ENCODE peak calls at places on chromosomes 1 and 21, in four cellular contexts. B is heart right ventricle, V is testis, D is stomach. R is an unnamed sample.
A peak's percentile ranks its signal among the peaks of the same experiment; 100 is the strongest.

GRCh38 chr21:28793043-28793442 is 199.6 kb downstream of the LTN1 start:
- DNase-seq in V (no peak), D (no peak), B (no peak), R (no peak)

GRCh38 chr1:11862890-11863289 is 4.1 kb upstream of the NPPB start:
- DNase-seq in D (no peak), V (no peak), B (no peak), R (no peak)

GRCh38 chr1:56360021-56360420 is 219.3 kb downstream of the PLPP3 start:
- DNase-seq in D (no peak), B (no peak), V (no peak), R (no peak)

GRCh38 chr1:203239906-203240305 is 10.4 kb upstream of the CHIT1 start:
- DNase-seq in D (no peak), V (no peak), B (no peak), R (no peak)

GRCh38 chr1:48776400-48777218 is at the start of gene BEND5:
- DNase-seq in D (peak; percentile 48), B (peak; percentile 53), V (peak; percentile 70), R (peak; percentile 64)

GRCh38 chr1:8908388-8909151 is 30.1 kb upstream of the ENO1 start:
- DNase-seq in B (no peak), D (no peak), V (no peak), R (no peak)

GRCh38 chr1:235758931-235759330 is 107.8 kb downstream of the LYST start:
- DNase-seq in B (no peak), D (no peak), V (no peak), R (no peak)

GRCh38 chr1:244730153-244730933 is 77.4 kb downstream of the DESI2 start:
- DNase-seq in B (peak; percentile 42), V (peak; percentile 53), D (peak; percentile 64), R (peak; percentile 32)

GRCh38 chr1:218850367-218850766 is 323.3 kb upstream of the LYPLAL1 start:
- DNase-seq in B (no peak), D (no peak), V (no peak), R (no peak)

GRCh38 chr1:145936247-145936646 is 9.0 kb upstream of the RBM8A start:
- DNase-seq in B (no peak), V (no peak), D (no peak), R (no peak)

GRCh38 chr1:228270032-228270431 is 62.2 kb downstream of the OBSCN start:
- DNase-seq in V (no peak), D (peak; percentile 15), B (no peak), R (no peak)

GRCh38 chr21:31386006-31386405 is 41.9 kb upstream of the TIAM1 start:
- DNase-seq in V (no peak), B (no peak), D (no peak), R (no peak)

GRCh38 chr21:26964379-26964778 is 2.5 kb downstream of the ADAMTS5 start:
- DNase-seq in D (peak; percentile 28), B (peak; percentile 62), V (peak; percentile 66), R (no peak)

GRCh38 chr21:42527489-42528158 is 14.0 kb downstream of the SLC37A1 start:
- DNase-seq in V (no peak), B (no peak), D (no peak), R (no peak)

GRCh38 chr1:234661249-234661928 is 51.4 kb upstream of the IRF2BP2 start:
- DNase-seq in D (peak; percentile 48), B (no peak), V (no peak), R (no peak)

GRCh38 chr1:1759456-1760344 is 18.6 kb downstream of the NADK start:
- DNase-seq in V (no peak), B (no peak), D (peak; percentile 69), R (no peak)

GRCh38 chr1:58839147-58839795 is 55.4 kb upstream of the JUN start:
- DNase-seq in B (no peak), V (no peak), D (no peak), R (no peak)

GRCh38 chr1:9101510-9102146 is 27.3 kb downstream of the GPR157 start:
- DNase-seq in B (no peak), V (peak; percentile 77), D (no peak), R (no peak)

GRCh38 chr21:44510508-44511218 is 29.3 kb downstream of the KRTAP10-1 start:
- DNase-seq in D (peak; percentile 77), B (peak; percentile 60), V (peak; percentile 72), R (peak; percentile 87)

GRCh38 chr1:97190326-97190725 is 468.7 kb downstream of the PTBP2 start:
- DNase-seq in B (no peak), V (no peak), D (no peak), R (no peak)

GRCh38 chr1:161502181-161502580 is 3.1 kb upstream of the FCGR2A start:
- DNase-seq in V (no peak), D (no peak), B (no peak), R (no peak)

GRCh38 chr1:16082283-16083038 is 9.0 kb upstream of the FAM131C start:
- DNase-seq in B (peak; percentile 78), V (peak; percentile 78), D (peak; percentile 83), R (no peak)

GRCh38 chr1:102838016-102838415 is 270.3 kb downstream of the COL11A1 start:
- DNase-seq in V (no peak), D (no peak), B (no peak), R (no peak)

GRCh38 chr1:168112673-168113305 is 23.9 kb downstream of the GPR161 start:
- DNase-seq in B (peak; percentile 26), D (no peak), V (no peak), R (no peak)

GRCh38 chr1:161172349-161172748 is 5.0 kb downstream of the B4GALT3 start:
- DNase-seq in D (peak; percentile 65), B (no peak), V (no peak), R (no peak)

GRCh38 chr1:37958690-37959089 is 11.8 kb upstream of the INPP5B start:
- DNase-seq in B (no peak), D (no peak), V (no peak), R (no peak)

GRCh38 chr21:15826147-15826780 is 96.5 kb downstream of the USP25 start:
- DNase-seq in D (no peak), V (peak; percentile 21), B (no peak), R (no peak)

GRCh38 chr1:58392083-58392482 is 154.4 kb downstream of the OMA1 start:
- DNase-seq in D (no peak), B (no peak), V (no peak), R (no peak)

GRCh38 chr21:20877976-20878375 is 120.2 kb upstream of the NCAM2 start:
- DNase-seq in V (no peak), B (no peak), D (no peak), R (no peak)

DNA sequence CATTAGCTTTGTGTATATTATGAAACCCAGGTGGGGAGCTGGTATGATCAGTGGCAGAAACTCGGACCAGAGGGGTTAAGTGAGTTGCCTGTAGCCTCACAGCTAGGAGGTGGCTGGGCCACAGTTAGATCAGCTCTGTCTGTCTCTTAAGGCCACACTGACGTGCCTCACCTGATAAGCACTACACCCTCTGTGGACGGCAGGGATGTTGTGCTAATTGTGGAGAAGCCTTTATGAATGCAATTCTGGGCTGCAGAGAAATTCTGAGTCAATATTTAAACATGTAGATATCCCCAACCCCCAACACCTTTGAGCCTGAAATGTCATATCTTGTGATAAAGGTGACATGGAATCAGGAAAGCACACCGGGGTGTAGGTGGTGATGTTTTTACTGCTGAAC is 88.4 kb downstream of the KCNJ6 start:
- DNase-seq in D (no peak), B (no peak), V (no peak), R (no peak)
- H3K27me3 ChIP-seq in D (no peaks in the 10 kb centered on the region), B (peaks cover 4% of the 10 kb centered on the region), V (no peaks in the 10 kb centered on the region), R (no peaks in the 10 kb centered on the region)

GRCh38 chr21:40472026-40472425 is 374.9 kb downstream of the DSCAM start:
- DNase-seq in B (no peak), V (no peak), D (no peak), R (no peak)
- H3K4me3 ChIP-seq in B (no peak overlapping the region), V (no peak overlapping the region), D (no peak overlapping the region), R (no peak overlapping the region)

GRCh38 chr1:111618953-111619634 is 495 bp upstream of the RAP1A start:
- DNase-seq in D (no peak), V (no peak), B (no peak), R (peak; percentile 26)

GRCh38 chr1:111618081-111618480 is 1.5 kb upstream of the RAP1A start:
- DNase-seq in B (no peak), D (no peak), V (no peak), R (no peak)

GRCh38 chr1:111619635-111620411 is at the start of gene RAP1A:
- DNase-seq in B (peak; percentile 98), D (peak; percentile 97), V (peak; percentile 98), R (peak; percentile 95)

GRCh38 chr1:111612006-111612405 is 7.6 kb upstream of the RAP1A start:
- DNase-seq in B (no peak), D (no peak), V (peak; percentile 63), R (no peak)

DNA sequence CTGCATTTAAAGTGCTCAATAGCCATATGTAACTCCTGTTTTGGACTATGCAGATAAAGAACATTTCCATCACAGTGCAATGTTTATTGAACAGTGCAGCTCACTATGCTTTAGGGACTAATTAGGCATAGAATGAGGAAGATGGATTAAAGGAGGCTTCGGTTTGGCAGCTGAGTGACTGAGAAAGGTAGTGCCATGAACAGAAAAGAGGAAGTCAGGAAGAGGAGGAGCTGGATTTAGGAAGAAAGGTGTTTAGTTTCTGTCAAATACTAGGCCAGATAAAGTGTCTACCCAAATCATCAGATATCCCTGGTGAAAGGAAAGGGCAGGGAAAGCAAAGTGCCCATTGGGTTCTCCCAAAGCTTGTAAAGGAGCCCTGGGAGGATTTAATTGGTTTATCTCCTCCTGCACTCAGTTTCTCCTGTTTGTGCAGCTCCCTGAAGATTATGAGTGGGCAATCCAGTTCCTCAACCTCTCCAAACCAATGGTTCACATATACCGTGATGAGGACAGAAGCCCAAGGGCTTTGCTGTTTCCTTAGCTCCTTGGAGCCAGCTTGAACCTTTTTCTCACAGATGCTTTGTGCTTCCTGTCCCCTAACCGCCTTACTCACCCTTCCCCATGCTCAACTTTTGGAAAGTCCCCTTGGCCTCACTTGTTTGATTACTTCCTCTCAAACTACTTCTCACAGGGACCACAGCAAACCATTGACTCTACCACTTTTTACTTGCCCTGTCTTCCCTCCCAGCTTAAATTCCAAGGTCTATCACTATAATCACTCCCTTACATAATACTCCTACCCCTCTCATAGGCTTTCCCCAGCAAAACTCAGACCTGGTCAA is 3.5 kb upstream of the RAP1A start:
- DNase-seq in V (no peak), B (no peak), D (no peak), R (no peak)
- H3K36me3 ChIP-seq in V (no peaks in the 10 kb centered on the region), B (no peaks in the 10 kb centered on the region), D (no peaks in the 10 kb centered on the region), R (no peaks in the 10 kb centered on the region)

GRCh38 chr1:31617917-31618746 is 643 bp downstream of the HCRTR1 start:
- DNase-seq in V (peak; percentile 56), B (peak; percentile 44), D (peak; percentile 52), R (peak; percentile 80)

GRCh38 chr1:31615414-31615813 is 2.1 kb upstream of the HCRTR1 start:
- DNase-seq in D (no peak), B (no peak), V (no peak), R (no peak)

GRCh38 chr1:31614538-31615005 is 2.9 kb upstream of the HCRTR1 start:
- DNase-seq in D (no peak), V (no peak), B (no peak), R (no peak)

GRCh38 chr1:31617218-31617916 is at the start of gene HCRTR1:
- DNase-seq in B (no peak), D (no peak), V (no peak), R (peak; percentile 69)

GRCh38 chr1:31615939-31616338 is 1.6 kb upstream of the HCRTR1 start:
- DNase-seq in B (no peak), V (no peak), D (no peak), R (no peak)
- H3K27me3 ChIP-seq in B (peaks cover 31% of the 10 kb centered on the region), V (no peaks in the 10 kb centered on the region), D (peaks cover 27% of the 10 kb centered on the region), R (no peaks in the 10 kb centered on the region)